ENCODE peak calls at places on chromosomes 11 and 22, in five cellular contexts. J, D, Z, Y and H are unnamed samples.

GRCh38 chr11:19351426-19351825 is 110.7 kb upstream of the E2F8 start:
- DNase-seq in D (no peak), J (no peak), Z (no peak), Y (no peak), H (no peak)

GRCh38 chr11:93085097-93085496 is 112.7 kb downstream of the SLC36A4 start:
- DNase-seq in Z (no peak), Y (peak), D (peak), J (no peak), H (no peak)

GRCh38 chr11:40030867-40031266 is 1428.6 kb downstream of the LRRC4C start:
- DNase-seq in D (no peak), Z (no peak), Y (no peak), J (no peak), H (no peak)

GRCh38 chr11:113570906-113571305 is 95.7 kb upstream of the DRD2 start:
- DNase-seq in Y (no peak), D (no peak), J (no peak), Z (no peak), H (no peak)

GRCh38 chr22:19718255-19719054 is 4.2 kb downstream of the SEPTIN5 start:
- DNase-seq in Y (no peak), Z (no peak), D (no peak), J (no peak), H (no peak)

GRCh38 chr22:35488513-35488912 is 52.1 kb upstream of the RASD2 start:
- DNase-seq in Y (no peak), Z (no peak), D (no peak), J (no peak), H (no peak)

GRCh38 chr11:6693342-6694228 is 10.4 kb upstream of the MRPL17 start:
- DNase-seq in J (no peak), Y (peak), D (peak), Z (no peak), H (peak)

GRCh38 chr11:78231962-78232459 is 43.3 kb downstream of the USP35 start:
- DNase-seq in D (peak), Y (peak), Z (no peak), J (no peak), H (peak)

GRCh38 chr11:70611166-70611565 is 212.8 kb downstream of the CTTN start:
- DNase-seq in D (no peak), Y (no peak), J (no peak), Z (no peak), H (no peak)

GRCh38 chr22:22988150-22988549 is 82.2 kb upstream of the GNAZ start:
- DNase-seq in Z (no peak), D (no peak), Y (no peak), J (no peak), H (no peak)

GRCh38 chr22:49348631-49349030 is 479.0 kb downstream of the BRD1 start:
- DNase-seq in J (no peak), Y (no peak), D (no peak), Z (no peak), H (no peak)

GRCh38 chr11:1224109-1224485 is 1.2 kb downstream of the MUC5B start:
- DNase-seq in Z (no peak), D (no peak), Y (no peak), J (no peak), H (no peak)

GRCh38 chr22:50600967-50601668 is 525 bp downstream of the MAPK8IP2 start:
- DNase-seq in D (no peak), Y (no peak), J (no peak), Z (no peak), H (no peak)

GRCh38 chr11:60422609-60423008 is 6.8 kb upstream of the MS4A5 start:
- DNase-seq in J (no peak), D (no peak), Y (no peak), Z (no peak), H (no peak)

GRCh38 chr11:114147389-114148382 is 88.2 kb downstream of the ZBTB16 start:
- DNase-seq in Z (no peak), J (no peak), D (no peak), Y (peak), H (peak)

GRCh38 chr11:57473208-57473930 is 13.0 kb downstream of the RTN4RL2 start:
- DNase-seq in D (no peak), Z (no peak), J (no peak), Y (no peak), H (no peak)

GRCh38 chr11:5351208-5351607 is at the start of gene OR51B6:
- DNase-seq in Y (no peak), J (no peak), Z (no peak), D (no peak), H (no peak)

GRCh38 chr11:110795124-110795624 is 82.9 kb upstream of the ARHGAP20 start:
- DNase-seq in Z (no peak), Y (no peak), J (no peak), D (no peak), H (no peak)

GRCh38 chr11:19201737-19202605 is at the start of gene CSRP3:
- DNase-seq in J (no peak), Z (no peak), D (no peak), Y (no peak), H (no peak)

GRCh38 chr22:36891646-36892045 is 21.8 kb upstream of the CSF2RB start:
- DNase-seq in Y (peak), J (no peak), Z (no peak), D (no peak), H (peak)

GRCh38 chr11:8055111-8055835 is 25.7 kb upstream of the TUB start:
- DNase-seq in D (no peak), J (no peak), Y (no peak), Z (no peak), H (no peak)

GRCh38 chr11:61787928-61788491 is 4.4 kb downstream of the TMEM258 start:
- DNase-seq in Z (no peak), Y (peak), J (peak), D (peak), H (peak)

GRCh38 chr11:113960702-113961330 is 14.1 kb upstream of the HTR3A start:
- DNase-seq in J (no peak), D (no peak), Y (no peak), Z (no peak), H (no peak)

GRCh38 chr11:1163911-1164735 is 6.4 kb downstream of the MUC5AC start:
- DNase-seq in D (no peak), J (no peak), Z (no peak), Y (no peak), H (no peak)

GRCh38 chr11:72431846-72432245 is 2.5 kb downstream of the CLPB start:
- DNase-seq in D (no peak), J (no peak), Z (no peak), Y (no peak), H (no peak)

GRCh38 chr11:115284766-115285165 is 219.4 kb downstream of the CADM1 start:
- DNase-seq in D (peak), Y (no peak), J (no peak), Z (no peak), H (no peak)

GRCh38 chr11:62514151-62514550 is 32.5 kb downstream of the AHNAK start:
- DNase-seq in Z (no peak), J (no peak), Y (no peak), D (no peak), H (no peak)

GRCh38 chr11:116422976-116423375 is 349.8 kb downstream of the BUD13 start:
- DNase-seq in Z (no peak), D (no peak), J (no peak), Y (no peak), H (no peak)

GRCh38 chr11:62108017-62108750 is 15.6 kb upstream of the INCENP start:
- DNase-seq in Z (no peak), Y (peak), D (peak), J (peak), H (peak)

GRCh38 chr11:18671246-18671645 is 27.3 kb upstream of the TMEM86A start:
- DNase-seq in Z (no peak), Y (no peak), D (no peak), J (no peak), H (no peak)

GRCh38 chr11:121895919-121896318 is 220.1 kb downstream of the BLID start:
- DNase-seq in Y (no peak), J (no peak), Z (no peak), D (peak), H (peak)

GRCh38 chr11:78149646-78150045 is 10.2 kb upstream of the ALG8 start:
- DNase-seq in Y (peak), D (peak), Z (no peak), J (no peak), H (peak)

GRCh38 chr11:19922689-19923035 is 210.0 kb downstream of the NAV2 start:
- DNase-seq in J (no peak), Z (no peak), Y (no peak), D (no peak), H (no peak)

GRCh38 chr11:62400760-62401159 is 18.1 kb upstream of the SCGB1A1 start:
- DNase-seq in Z (peak), Y (peak), J (no peak), D (peak), H (peak)

DNA sequence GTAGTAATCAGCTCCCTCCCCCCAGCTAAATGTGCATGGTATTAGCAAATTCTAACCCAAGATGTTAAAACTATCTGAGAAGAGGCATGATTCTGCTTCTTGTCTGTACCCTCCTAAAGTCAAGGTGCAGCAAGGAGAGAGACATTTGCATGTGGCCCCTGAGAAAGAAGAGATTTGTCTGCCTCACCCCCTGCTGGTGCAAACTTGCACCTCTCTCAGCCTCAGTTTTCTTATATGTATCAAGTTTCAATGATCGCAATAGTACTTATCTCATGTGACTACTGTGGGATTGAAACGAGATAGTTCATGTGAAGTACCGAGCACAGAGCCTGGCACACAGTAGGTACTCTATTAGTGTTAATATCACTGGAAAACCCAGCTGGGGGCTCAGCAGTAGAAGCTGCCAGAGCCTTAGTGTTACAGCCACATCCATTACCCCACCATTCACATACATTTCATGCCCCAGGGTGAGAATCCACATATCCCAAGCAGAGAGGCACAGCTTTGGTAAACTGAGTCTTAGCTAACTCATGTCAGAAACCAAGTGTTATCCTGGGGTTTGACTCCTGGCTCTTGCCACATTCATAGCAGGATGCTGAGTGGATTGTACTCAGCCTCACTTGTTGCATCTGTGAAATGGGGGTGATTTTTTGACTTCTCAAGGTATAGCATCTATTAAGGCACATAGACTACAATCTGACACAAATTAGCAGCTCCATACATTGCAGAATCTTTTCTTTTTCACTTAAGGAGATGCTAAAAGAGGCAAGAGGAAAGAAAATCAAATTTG is 24.9 kb downstream of the CD44 start:
- DNase-seq in D (no peak), Y (no peak), J (no peak), Z (no peak), H (no peak)
- TF ChIP-seq CTCF in D (peak), Y (peak), J (no peak), Z (no peak), H (peak)

DNA sequence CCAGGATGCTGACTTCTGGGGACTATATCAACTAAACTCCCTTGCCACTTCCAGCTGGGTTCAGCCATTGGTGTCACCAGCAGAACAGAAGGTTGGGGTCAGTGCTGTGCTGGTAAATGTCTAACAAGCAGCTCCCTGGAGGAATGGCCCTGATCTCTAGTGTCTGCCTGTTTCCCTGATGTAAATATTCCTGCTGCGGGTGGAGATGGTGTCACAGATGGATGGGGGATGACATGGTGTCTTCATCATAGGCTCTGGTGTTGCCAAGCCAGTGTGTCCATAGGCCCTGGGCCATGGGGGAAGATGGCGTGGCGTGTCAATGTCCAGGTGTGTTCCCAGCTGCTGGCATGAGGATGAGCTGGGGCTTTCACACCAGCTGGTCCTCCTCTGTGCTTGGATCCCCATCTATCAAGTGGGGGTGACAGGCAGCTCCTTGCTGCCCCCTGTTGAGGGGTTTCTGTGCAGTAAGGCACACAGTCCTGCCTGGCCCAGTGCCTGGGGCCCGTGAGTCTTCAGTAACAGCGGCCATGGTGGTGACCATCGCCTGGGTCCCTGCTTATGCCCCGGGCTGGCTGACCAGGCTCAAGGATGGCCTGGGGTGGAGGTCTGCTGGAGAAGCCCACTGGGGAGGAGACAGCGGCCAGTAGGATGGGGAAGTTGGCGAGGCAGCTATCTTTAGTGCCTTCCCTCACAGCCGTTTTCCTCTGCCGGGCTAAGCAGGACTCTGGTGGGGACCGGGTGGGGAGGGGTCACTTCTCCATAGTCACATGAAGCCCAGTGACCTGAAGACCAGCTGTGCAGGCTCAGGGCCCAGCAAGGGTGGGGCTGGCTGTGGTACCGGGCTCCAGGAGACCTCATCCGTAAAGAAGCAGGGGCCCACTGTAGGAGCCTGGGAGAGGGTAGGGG is 12.7 kb downstream of the RPL3 start:
- DNase-seq in J (peak), Z (no peak), Y (no peak), D (no peak), H (no peak)
- TF ChIP-seq CTCF in J (peak), Z (no peak), Y (peak), D (peak), H (peak)

GRCh38 chr11:96027021-96027420 is 103.1 kb upstream of the MTMR2 start:
- DNase-seq in J (no peak), Z (no peak), D (no peak), Y (no peak), H (no peak)
- TF ChIP-seq CTCF in J (no peak), Z (no peak), D (no peak), Y (no peak), H (no peak)

GRCh38 chr11:129918361-129918760 is 23.0 kb upstream of the NFRKB start:
- DNase-seq in J (no peak), Z (no peak), Y (no peak), D (no peak), H (no peak)
- TF ChIP-seq CTCF in J (no peak), Z (no peak), Y (no peak), D (no peak), H (no peak)

GRCh38 chr22:42309865-42310264 is 39.4 kb upstream of the TCF20 start:
- DNase-seq in D (no peak), J (no peak), Y (no peak), Z (no peak), H (no peak)

GRCh38 chr22:42305967-42306366 is 35.5 kb upstream of the TCF20 start:
- DNase-seq in Y (no peak), D (no peak), J (no peak), Z (no peak), H (no peak)

GRCh38 chr22:42307806-42308563 is 37.5 kb upstream of the TCF20 start:
- DNase-seq in D (no peak), J (no peak), Y (no peak), Z (no peak), H (no peak)

GRCh38 chr22:42310301-42310981 is 40.0 kb upstream of the TCF20 start:
- DNase-seq in Y (no peak), J (no peak), Z (no peak), D (no peak), H (no peak)

DNA sequence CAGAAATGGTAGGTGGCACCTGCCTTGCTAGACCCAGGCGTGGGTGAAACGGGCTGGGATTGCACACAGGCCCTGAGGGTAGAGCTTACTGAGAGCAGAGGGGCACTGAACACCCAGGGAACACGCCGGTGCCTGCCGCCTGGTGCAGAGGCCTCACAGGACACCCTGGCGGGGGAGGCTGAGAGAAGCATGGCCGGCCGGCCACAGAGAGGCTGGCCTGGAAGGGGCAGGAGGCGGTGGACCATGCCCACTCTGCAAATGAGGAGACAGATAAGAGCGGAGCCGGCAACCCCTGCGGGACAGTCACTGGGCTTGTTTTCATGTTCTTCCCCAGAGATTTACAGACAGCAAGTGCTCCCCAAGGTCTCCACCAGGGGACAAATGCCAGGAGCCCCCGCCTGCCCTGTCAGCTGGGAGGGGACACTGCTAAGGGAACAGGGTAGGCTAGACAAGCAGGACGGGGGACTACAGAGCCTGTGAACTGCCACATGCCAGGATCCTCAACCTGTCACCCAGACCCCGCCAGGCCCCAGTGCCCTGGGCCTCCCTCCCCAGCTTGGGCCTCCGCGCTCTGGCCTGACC is 38.5 kb upstream of the TCF20 start:
- DNase-seq in D (no peak), Y (no peak), J (no peak), Z (no peak), H (no peak)
- TF ChIP-seq CTCF in D (no peak), Y (no peak), J (no peak), Z (no peak), H (no peak)

DNA sequence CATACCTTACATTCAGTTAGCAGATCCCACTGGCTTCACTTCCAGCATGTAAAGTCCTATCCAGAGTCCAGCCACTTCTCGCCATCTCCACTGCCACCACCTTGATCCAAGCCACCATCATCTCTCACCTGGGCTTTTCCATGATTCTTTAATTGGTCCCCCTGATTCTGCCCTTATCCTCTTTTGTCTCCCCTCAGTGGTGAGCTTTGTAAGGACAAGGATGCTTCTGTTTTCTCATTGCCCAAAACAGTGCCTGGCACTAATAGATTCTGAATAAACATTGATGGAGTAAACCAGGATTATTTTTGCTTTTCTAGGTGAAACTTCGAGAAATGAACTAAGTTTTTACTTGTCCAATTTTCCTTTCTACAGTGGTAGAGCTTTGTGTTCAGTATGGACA is 4.4 kb downstream of the POLA2 start:
- DNase-seq in Z (no peak), Y (no peak), D (no peak), J (no peak), H (no peak)
- TF ChIP-seq CTCF in Z (peak), Y (no peak), D (peak), J (no peak), H (no peak)

GRCh38 chr11:46671958-46672315 is 28.5 kb downstream of the ARHGAP1 start:
- DNase-seq in Z (no peak), Y (no peak), J (no peak), D (no peak), H (no peak)

GRCh38 chr11:46666982-46667590 is 33.3 kb downstream of the ARHGAP1 start:
- DNase-seq in J (no peak), D (no peak), Y (peak), Z (no peak), H (no peak)

GRCh38 chr11:46672381-46672839 is 28.0 kb downstream of the ARHGAP1 start:
- DNase-seq in D (no peak), Y (no peak), J (no peak), Z (no peak), H (no peak)

GRCh38 chr11:46668480-46669085 is 31.8 kb downstream of the ARHGAP1 start:
- DNase-seq in Z (no peak), Y (no peak), D (no peak), J (no peak), H (no peak)

DNA sequence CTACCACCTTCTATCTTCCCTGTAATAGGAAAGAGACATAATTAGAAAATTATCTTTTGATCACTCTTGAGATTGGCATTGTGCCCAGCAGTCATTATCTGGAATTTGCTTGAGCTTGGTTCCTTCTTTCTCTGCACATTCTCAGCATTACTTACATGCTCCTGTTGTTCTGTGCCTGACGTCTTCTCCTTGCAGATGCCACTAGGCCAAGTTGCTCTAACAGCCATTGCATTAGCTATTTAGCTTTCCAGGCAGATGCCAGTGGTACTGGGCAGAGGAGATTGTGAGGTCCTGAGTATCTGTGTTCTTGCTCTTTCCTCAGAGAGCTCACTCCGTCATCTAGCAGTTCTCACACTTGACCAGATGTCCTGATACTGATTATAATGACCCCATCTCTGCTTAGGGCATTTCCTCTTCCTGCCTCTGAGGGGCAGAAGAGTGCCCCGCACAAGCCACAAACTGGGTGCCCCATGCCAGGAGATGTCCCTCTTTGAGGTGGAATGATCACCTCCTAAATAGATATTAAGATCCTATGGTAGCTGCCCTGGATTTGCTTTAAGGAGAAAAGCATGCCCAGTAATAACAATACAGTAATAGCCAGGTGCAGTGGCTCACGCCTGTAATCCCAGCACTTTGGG is 30.7 kb downstream of the ARHGAP1 start:
- DNase-seq in J (no peak), D (no peak), Y (no peak), Z (no peak), H (peak)
- TF ChIP-seq CTCF in J (no peak), D (peak), Y (peak), Z (no peak), H (peak)